ENCODE peak calls at places on chromosomes 7 and 10, in seven cellular contexts. F, D, K, G, O, L and Y are unnamed samples.

GRCh38 chr10:123781324-123781900 is 110.2 kb downstream of the CPXM2 start:
- DNase-seq in F (no peak), D (no peak), K (no peak), G (no peak), O (no peak), L (no peak), Y (no peak)

GRCh38 chr10:121900443-121901174 is 27.2 kb downstream of the ATE1 start:
- DNase-seq in F (no peak), D (no peak), K (no peak), G (peak), O (peak), L (no peak), Y (no peak)

GRCh38 chr10:66836057-66836456 is 89.8 kb upstream of the LRRTM3 start:
- DNase-seq in F (no peak), D (no peak), K (no peak), G (no peak), O (peak), L (no peak), Y (no peak)

GRCh38 chr10:59945590-59945989 is 39.2 kb upstream of the CCDC6 start:
- DNase-seq in F (no peak), D (no peak), K (no peak), G (no peak), O (no peak), L (no peak), Y (no peak)

GRCh38 chr7:116284390-116284789 is 74.1 kb downstream of the TES start:
- DNase-seq in F (no peak), D (no peak), K (no peak), G (peak), O (no peak), L (no peak), Y (no peak)

GRCh38 chr7:31497501-31497900 is 16.4 kb upstream of the ITPRID1 start:
- DNase-seq in F (no peak), D (no peak), K (no peak), G (peak), O (no peak), L (no peak), Y (no peak)

GRCh38 chr7:139995034-139995915 is 67.5 kb downstream of the PARP12 start:
- DNase-seq in F (no peak), D (no peak), K (no peak), G (no peak), O (no peak), L (peak), Y (no peak)

GRCh38 chr10:119826777-119827176 is 45.9 kb downstream of the MCMBP start:
- DNase-seq in F (no peak), D (no peak), K (no peak), G (no peak), O (no peak), L (no peak), Y (no peak)

GRCh38 chr7:148368562-148368961 is 222.0 kb upstream of the C7orf33 start:
- DNase-seq in F (no peak), D (no peak), K (no peak), G (no peak), O (no peak), L (no peak), Y (no peak)

GRCh38 chr7:1484569-1484968 is 19.6 kb downstream of the INTS1 start:
- DNase-seq in F (no peak), D (no peak), K (no peak), G (no peak), O (no peak), L (no peak), Y (no peak)

GRCh38 chr10:75408911-75409885 is 7.6 kb upstream of the ZNF503 start:
- DNase-seq in F (peak), D (peak), K (no peak), G (peak), O (peak), L (peak), Y (no peak)

GRCh38 chr10:129465796-129466702 is 992 bp upstream of the MGMT start:
- DNase-seq in F (no peak), D (no peak), K (no peak), G (no peak), O (no peak), L (no peak), Y (no peak)

GRCh38 chr7:25075459-25075858 is 49.6 kb downstream of the CYCS start:
- DNase-seq in F (no peak), D (no peak), K (no peak), G (no peak), O (no peak), L (no peak), Y (no peak)

GRCh38 chr7:28654111-28654510 is 241.8 kb downstream of the CREB5 start:
- DNase-seq in F (no peak), D (no peak), K (no peak), G (no peak), O (no peak), L (no peak), Y (no peak)

GRCh38 chr10:36677170-36677768 is 448.1 kb upstream of the ANKRD30A start:
- DNase-seq in F (no peak), D (no peak), K (no peak), G (no peak), O (no peak), L (no peak), Y (no peak)

GRCh38 chr7:23246540-23246939 is at the start of gene GPNMB:
- DNase-seq in F (no peak), D (no peak), K (no peak), G (no peak), O (peak), L (no peak), Y (no peak)

GRCh38 chr10:43251664-43252165 is 15.2 kb downstream of the RASGEF1A start:
- DNase-seq in F (peak), D (peak), K (no peak), G (no peak), O (no peak), L (no peak), Y (no peak)

GRCh38 chr10:5465976-5466450 is 33.4 kb downstream of the CALML5 start:
- DNase-seq in F (no peak), D (no peak), K (no peak), G (no peak), O (no peak), L (no peak), Y (no peak)

GRCh38 chr10:80204801-80205477 is 398 bp downstream of the ANXA11 start:
- DNase-seq in F (no peak), D (peak), K (no peak), G (peak), O (no peak), L (peak), Y (peak)

GRCh38 chr7:50369408-50370026 is 65.0 kb downstream of the IKZF1 start:
- DNase-seq in F (peak), D (no peak), K (no peak), G (peak), O (no peak), L (no peak), Y (no peak)

GRCh38 chr10:48655426-48656240 is 29.0 kb upstream of the WDFY4 start:
- DNase-seq in F (no peak), D (peak), K (no peak), G (peak), O (peak), L (peak), Y (no peak)

GRCh38 chr10:124151466-124152095 is 58.2 kb upstream of the CHST15 start:
- DNase-seq in F (no peak), D (no peak), K (no peak), G (no peak), O (no peak), L (no peak), Y (no peak)

GRCh38 chr7:150992833-150993302 is 2.1 kb downstream of the NOS3 start:
- DNase-seq in F (peak), D (peak), K (no peak), G (no peak), O (no peak), L (no peak), Y (no peak)

GRCh38 chr10:120953897-120954296 is 102.7 kb downstream of the WDR11 start:
- DNase-seq in F (no peak), D (no peak), K (no peak), G (no peak), O (no peak), L (no peak), Y (no peak)

GRCh38 chr7:131625817-131626372 is 69.5 kb upstream of the PODXL start:
- DNase-seq in F (peak), D (peak), K (no peak), G (peak), O (peak), L (no peak), Y (no peak)

GRCh38 chr10:11874568-11875182 is 51.5 kb downstream of the PROSER2 start:
- DNase-seq in F (peak), D (no peak), K (no peak), G (peak), O (peak), L (peak), Y (peak)

GRCh38 chr10:49381111-49381900 is 14.6 kb downstream of the DRGX start:
- DNase-seq in F (no peak), D (no peak), K (no peak), G (no peak), O (no peak), L (no peak), Y (no peak)

GRCh38 chr7:29379551-29379950 is 184.1 kb upstream of the PRR15 start:
- DNase-seq in F (no peak), D (no peak), K (no peak), G (no peak), O (no peak), L (no peak), Y (no peak)

GRCh38 chr10:77550378-77550777 is 87.2 kb downstream of the KCNMA1 start:
- DNase-seq in F (no peak), D (no peak), K (no peak), G (no peak), O (no peak), L (no peak), Y (no peak)

GRCh38 chr7:23971031-23971430 is 261.0 kb downstream of the STK31 start:
- DNase-seq in F (no peak), D (no peak), K (no peak), G (no peak), O (no peak), L (no peak), Y (no peak)

GRCh38 chr10:87850742-87851205 is 12.6 kb downstream of the KLLN start:
- DNase-seq in F (peak), D (no peak), K (no peak), G (peak), O (peak), L (peak), Y (peak)

GRCh38 chr7:29413511-29414178 is 150.0 kb upstream of the PRR15 start:
- DNase-seq in F (no peak), D (no peak), K (no peak), G (no peak), O (no peak), L (peak), Y (no peak)

GRCh38 chr7:105638942-105639495 is 57.7 kb upstream of the EFCAB10 start:
- DNase-seq in F (peak), D (no peak), K (no peak), G (no peak), O (no peak), L (peak), Y (no peak)

GRCh38 chr7:12056977-12057376 is 154.1 kb upstream of the TMEM106B start:
- DNase-seq in F (no peak), D (no peak), K (no peak), G (no peak), O (no peak), L (no peak), Y (no peak)

GRCh38 chr10:3166496-3167290 is 5.9 kb downstream of the PITRM1 start:
- DNase-seq in F (no peak), D (no peak), K (no peak), G (no peak), O (no peak), L (no peak), Y (no peak)